ENCODE peak calls at places on chromosomes 4 and X, in eight cellular contexts. T is cardiac fibroblast, O is aorta, W is Panc1, K is type B pancreatic cell, Q is uterus, X is epithelial cell of esophagus, H is mesendoderm. F is an unnamed sample.

GRCh38 chr4:117771647-117772337 is 262.5 kb upstream of the NDST3 start:
- DNase-seq in K (no peak), X (no peak), W (no peak), Q (no peak), O (no peak), T (no peak), H (peak; percentile 79), F (no peak)

GRCh38 chr4:119490335-119490734 is 138.3 kb downstream of the PDE5A start:
- DNase-seq in Q (no peak), O (no peak), W (peak; percentile 2), T (peak; percentile 29), H (peak; percentile 73), K (no peak), X (peak; percentile 4), F (peak; percentile 39)

GRCh38 chr4:25308266-25308665 is 4.3 kb upstream of the ZCCHC4 start:
- DNase-seq in X (peak; percentile 33), K (no peak), H (no peak), O (no peak), T (no peak), Q (no peak), W (no peak), F (no peak)

GRCh38 chr4:24683116-24683515 is 98.8 kb upstream of the DHX15 start:
- DNase-seq in H (peak; percentile 24), T (no peak), K (no peak), X (no peak), Q (no peak), O (no peak), W (no peak), F (no peak)

GRCh38 chr4:145170209-145170608 is 10.2 kb downstream of the OTUD4 start:
- DNase-seq in H (peak; percentile 74), T (peak; percentile 58), W (no peak), K (no peak), Q (no peak), X (no peak), O (no peak), F (peak; percentile 58)

GRCh38 chr4:28449080-28449479 is 1588.4 kb downstream of the STIM2 start:
- DNase-seq in H (no peak), Q (no peak), T (no peak), K (no peak), W (no peak), O (no peak), X (no peak), F (no peak)

GRCh38 chr4:107380836-107381438 is 339.1 kb downstream of the PAPSS1 start:
- DNase-seq in H (no peak), K (no peak), W (no peak), O (no peak), X (no peak), Q (no peak), T (no peak), F (no peak)

GRCh38 chr4:129641179-129641578 is 545.2 kb downstream of the C4orf33 start:
- DNase-seq in X (peak; percentile 68), W (peak; percentile 35), H (peak; percentile 64), Q (no peak), K (no peak), T (peak; percentile 70), O (no peak), F (peak; percentile 77)

GRCh38 chrX:49053223-49054072 is 5.4 kb upstream of the CCDC120 start:
- DNase-seq in T (peak; percentile 59), W (no peak), Q (peak; percentile 62), X (no peak), K (peak; percentile 78), O (peak; percentile 89), H (peak; percentile 86), F (peak; percentile 57)

GRCh38 chr4:70945452-70946055 is 43.4 kb downstream of the MOB1B start:
- DNase-seq in K (no peak), X (no peak), W (no peak), O (no peak), Q (no peak), H (no peak), T (no peak), F (peak; percentile 16)

F was measured in fibroblast of pulmonary artery.